ENCODE peak calls at places on chromosomes 4 and X, in four cellular contexts. One of them, this sample, is unnamed.

GRCh38 chrX:6810796-6811195 is 275.9 kb upstream of the VCX3A start:
- DNase-seq in PC-3: peak
- DNase-seq in GM23248: peak
- DNase-seq in GM12878: no peak
- DNase-seq in this sample: no peak

GRCh38 chr4:176654565-176655216 is 138.0 kb downstream of the VEGFC start:
- DNase-seq in GM23248: no peak
- DNase-seq in GM12878: no peak
- DNase-seq in PC-3: no peak
- DNase-seq in this sample: no peak

GRCh38 chrX:9940397-9940796 is 26.8 kb upstream of the CLDN34 start:
- DNase-seq in GM23248: peak
- DNase-seq in GM12878: no peak
- DNase-seq in PC-3: peak
- DNase-seq in this sample: peak

GRCh38 chr4:173834151-173834550 is 304.1 kb upstream of the HAND2 start:
- DNase-seq in GM23248: peak
- DNase-seq in PC-3: peak
- DNase-seq in GM12878: no peak
- DNase-seq in this sample: no peak

GRCh38 chrX:12843061-12843667 is 23.7 kb upstream of the TLR7 start:
- DNase-seq in PC-3: no peak
- DNase-seq in GM23248: no peak
- DNase-seq in GM12878: peak
- DNase-seq in this sample: no peak

GRCh38 chrX:129777218-129777768 is 2.5 kb upstream of the SASH3 start:
- DNase-seq in PC-3: peak
- DNase-seq in GM12878: no peak
- DNase-seq in GM23248: no peak
- DNase-seq in this sample: peak

GRCh38 chrX:140971385-140971784 is 31.0 kb upstream of the SPANXB1 start:
- DNase-seq in PC-3: no peak
- DNase-seq in GM12878: no peak
- DNase-seq in GM23248: no peak
- DNase-seq in this sample: no peak

GRCh38 chr4:82901129-82901718 is 689 bp downstream of the THAP9 start:
- DNase-seq in GM23248: no peak
- DNase-seq in PC-3: no peak
- DNase-seq in GM12878: no peak
- DNase-seq in this sample: no peak

GRCh38 chr4:54746228-54746627 is 88.5 kb downstream of the KIT start:
- DNase-seq in GM12878: no peak
- DNase-seq in GM23248: peak
- DNase-seq in PC-3: peak
- DNase-seq in this sample: no peak

GRCh38 chr4:19945979-19946380 is 305.7 kb upstream of the SLIT2 start:
- DNase-seq in PC-3: peak
- DNase-seq in GM12878: no peak
- DNase-seq in GM23248: peak
- DNase-seq in this sample: peak

GRCh38 chrX:24728530-24728929 is 34.8 kb downstream of the POLA1 start:
- DNase-seq in GM23248: no peak
- DNase-seq in GM12878: no peak
- DNase-seq in PC-3: no peak
- DNase-seq in this sample: no peak

GRCh38 chr4:124879195-124879594 is 166.7 kb upstream of the ANKRD50 start:
- DNase-seq in PC-3: no peak
- DNase-seq in GM12878: no peak
- DNase-seq in GM23248: no peak
- DNase-seq in this sample: no peak

GRCh38 chrX:76428243-76429130 is 977 bp downstream of the MAGEE1 start:
- DNase-seq in GM12878: no peak
- DNase-seq in GM23248: peak
- DNase-seq in PC-3: no peak
- DNase-seq in this sample: peak

GRCh38 chr4:152050098-152050497 is 289.3 kb upstream of the GATB start:
- DNase-seq in PC-3: no peak
- DNase-seq in GM12878: no peak
- DNase-seq in GM23248: no peak
- DNase-seq in this sample: no peak

DNA sequence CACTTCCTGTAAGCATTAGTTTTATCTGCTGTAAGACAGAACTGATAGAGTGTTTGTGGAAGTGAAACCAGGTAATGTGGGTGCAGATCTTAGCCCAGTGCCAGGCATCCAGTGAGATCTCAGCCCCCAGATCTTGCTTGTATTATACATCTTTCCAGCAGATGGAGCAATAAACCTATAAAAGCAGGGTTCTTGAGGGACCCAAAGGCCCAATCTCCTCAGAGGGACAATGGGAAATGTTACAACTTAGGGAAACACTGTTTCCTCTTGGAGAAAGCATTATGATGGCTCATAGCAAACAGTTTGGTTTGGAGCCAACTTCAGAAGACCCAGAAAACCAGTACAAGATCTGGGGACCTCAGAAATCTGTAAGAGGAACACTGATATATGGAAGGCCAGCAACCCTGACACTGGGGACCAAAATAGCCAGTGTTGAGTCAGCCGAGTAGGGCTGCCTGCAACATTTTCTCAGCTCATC is 206.3 kb downstream of the SLC7A11 start:
- DNase-seq in GM12878: peak
- DNase-seq in GM23248: peak
- DNase-seq in PC-3: peak
- DNase-seq in this sample: peak
- H2AFZ ChIP-seq in GM12878: no peak
- H2AFZ ChIP-seq in GM23248: peak
- H2AFZ ChIP-seq in PC-3: peak
- H2AFZ ChIP-seq in this sample: no peak

DNA sequence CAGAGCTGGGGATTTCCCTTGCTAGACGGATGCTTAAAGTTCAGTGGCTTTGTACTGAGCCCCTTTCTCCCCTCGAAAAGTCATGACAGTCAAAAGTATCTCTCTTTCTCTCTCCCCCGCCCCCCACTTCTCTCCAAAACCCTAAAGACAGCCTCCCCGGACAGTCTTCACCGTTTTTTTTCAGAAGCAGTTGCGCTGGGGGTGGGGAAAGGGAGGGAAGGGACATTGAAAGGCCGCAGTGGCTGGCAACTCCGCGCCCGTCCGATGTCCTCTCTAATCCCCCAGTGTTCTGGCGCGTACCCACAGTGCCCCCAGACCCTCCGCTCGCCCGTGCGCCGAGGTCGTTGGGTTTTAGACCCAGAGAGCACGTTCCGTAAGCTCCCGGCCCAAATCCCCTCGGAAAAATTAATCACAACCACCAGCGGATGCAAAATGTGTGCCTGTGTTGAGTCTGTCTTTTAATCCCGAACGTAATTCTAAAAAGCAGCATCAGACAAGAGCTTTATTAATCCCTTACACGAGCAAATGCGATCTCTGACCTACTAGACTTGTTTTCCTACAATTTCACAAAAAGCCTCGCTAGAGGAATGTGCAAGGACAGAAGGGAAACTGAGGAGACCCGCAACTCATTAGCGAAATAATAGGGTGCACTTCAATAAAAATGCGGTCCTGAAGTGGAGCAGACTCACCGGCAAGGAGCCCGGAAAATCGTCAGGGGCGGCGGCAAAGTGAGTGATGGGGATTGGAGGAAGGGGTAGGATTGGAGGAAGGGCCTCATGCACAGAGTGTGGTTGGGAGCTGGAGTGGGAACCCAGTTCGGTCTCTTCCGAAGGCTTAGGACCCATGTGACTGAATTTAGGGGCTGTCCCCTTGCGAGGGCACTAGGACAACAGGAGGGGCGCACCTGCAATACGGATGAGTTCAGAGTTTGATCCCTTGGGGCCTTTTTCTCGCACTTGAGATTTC is 12.2 kb upstream of the PRDM8 start:
- DNase-seq in GM23248: peak
- DNase-seq in GM12878: no peak
- DNase-seq in PC-3: peak
- DNase-seq in this sample: peak
- TF ChIP-seq EZH2 in GM23248: no peak
- TF ChIP-seq EZH2 in GM12878: peak
- TF ChIP-seq EZH2 in PC-3: no peak
- TF ChIP-seq EZH2 in this sample: no peak

GRCh38 chr4:148654131-148654530 is 211.9 kb upstream of the NR3C2 start:
- DNase-seq in GM12878: no peak
- DNase-seq in GM23248: no peak
- DNase-seq in PC-3: no peak
- DNase-seq in this sample: no peak
- H3K27ac ChIP-seq in GM12878: no peak
- H3K27ac ChIP-seq in GM23248: no peak
- H3K27ac ChIP-seq in PC-3: no peak
- H3K27ac ChIP-seq in this sample: no peak

GRCh38 chr4:189206953-189207352 is 733.7 kb upstream of the FRG1 start:
- DNase-seq in GM12878: no peak
- DNase-seq in GM23248: no peak
- DNase-seq in PC-3: no peak
- DNase-seq in this sample: no peak
- H2AFZ ChIP-seq in GM12878: no peak
- H2AFZ ChIP-seq in GM23248: no peak
- H2AFZ ChIP-seq in PC-3: no peak
- H2AFZ ChIP-seq in this sample: no peak

GRCh38 chrX:139907078-139907477 is 25.8 kb downstream of the ATP11C start:
- DNase-seq in PC-3: no peak
- DNase-seq in GM12878: no peak
- DNase-seq in GM23248: no peak
- DNase-seq in this sample: no peak
- TF ChIP-seq EZH2 in PC-3: no peak
- TF ChIP-seq EZH2 in GM12878: no peak
- TF ChIP-seq EZH2 in GM23248: no peak
- TF ChIP-seq EZH2 in this sample: no peak

GRCh38 chr4:1948892-1949436 is 59.8 kb downstream of the NELFA start:
- DNase-seq in GM23248: no peak
- DNase-seq in GM12878: no peak
- DNase-seq in PC-3: no peak
- DNase-seq in this sample: no peak

GRCh38 chr4:1952719-1953118 is 56.1 kb downstream of the NELFA start:
- DNase-seq in PC-3: no peak
- DNase-seq in GM12878: no peak
- DNase-seq in GM23248: no peak
- DNase-seq in this sample: no peak

GRCh38 chr4:1952046-1952700 is 56.6 kb downstream of the NELFA start:
- DNase-seq in GM23248: no peak
- DNase-seq in PC-3: no peak
- DNase-seq in GM12878: no peak
- DNase-seq in this sample: no peak

GRCh38 chr4:1948232-1948631 is 60.5 kb downstream of the NELFA start:
- DNase-seq in GM23248: no peak
- DNase-seq in PC-3: no peak
- DNase-seq in GM12878: no peak
- DNase-seq in this sample: no peak

GRCh38 chr4:1950369-1950768 is 58.4 kb downstream of the NELFA start:
- DNase-seq in GM23248: no peak
- DNase-seq in PC-3: no peak
- DNase-seq in GM12878: no peak
- DNase-seq in this sample: no peak
- H3K27ac ChIP-seq in GM23248: no peak
- H3K27ac ChIP-seq in PC-3: no peak
- H3K27ac ChIP-seq in GM12878: no peak
- H3K27ac ChIP-seq in this sample: no peak

GRCh38 chr4:37243722-37244582 is 591 bp upstream of the NWD2 start:
- DNase-seq in GM23248: no peak
- DNase-seq in GM12878: no peak
- DNase-seq in PC-3: no peak
- DNase-seq in this sample: no peak
- H2AFZ ChIP-seq in GM23248: no peak
- H2AFZ ChIP-seq in GM12878: no peak
- H2AFZ ChIP-seq in PC-3: no peak
- H2AFZ ChIP-seq in this sample: no peak

GRCh38 chr4:25029479-25030282 is 1.1 kb downstream of the LGI2 start:
- DNase-seq in PC-3: no peak
- DNase-seq in GM12878: no peak
- DNase-seq in GM23248: no peak
- DNase-seq in this sample: no peak
- TF ChIP-seq EZH2 in PC-3: no peak
- TF ChIP-seq EZH2 in GM12878: no peak
- TF ChIP-seq EZH2 in GM23248: no peak
- TF ChIP-seq EZH2 in this sample: no peak